ENCODE peak calls at places on chromosome 15, in eight cellular contexts. D is psoas muscle, G is WERI-Rb-1, N is choroid plexus epithelial cell, Y is fibroblast of lung, X is astrocyte of the cerebellum, I is sigmoid colon, R is K562. C is an unnamed sample.

GRCh38 chr15:71691700-71692417 is 118.5 kb upstream of the NR2E3 start:
- DNase-seq in D (no peak), G (no peak), N (peak), Y (peak), X (peak), I (no peak), R (no peak), C (peak)

GRCh38 chr15:82548700-82549099 is 8.4 kb upstream of the RPS17 start:
- DNase-seq in D (no peak), G (no peak), N (peak), Y (no peak), X (no peak), I (no peak), R (no peak), C (no peak)

GRCh38 chr15:69757186-69757585 is 304.6 kb downstream of the RPLP1 start:
- DNase-seq in D (no peak), G (no peak), N (no peak), Y (no peak), X (no peak), I (no peak), R (no peak), C (no peak)

GRCh38 chr15:40100947-40101905 is 7.5 kb downstream of the BMF start:
- DNase-seq in D (no peak), G (no peak), N (no peak), Y (no peak), X (no peak), I (peak), R (no peak), C (no peak)

GRCh38 chr15:74403981-74404563 is 29.7 kb downstream of the SEMA7A start:
- DNase-seq in D (no peak), G (no peak), N (no peak), Y (no peak), X (no peak), I (no peak), R (no peak), C (no peak)

GRCh38 chr15:70643783-70644125 is 119.6 kb downstream of the UACA start:
- DNase-seq in D (no peak), G (no peak), N (peak), Y (peak), X (no peak), I (no peak), R (no peak), C (no peak)

GRCh38 chr15:35725353-35725752 is 179.4 kb upstream of the DPH6 start:
- DNase-seq in D (no peak), G (no peak), N (peak), Y (peak), X (no peak), I (no peak), R (no peak), C (no peak)

GRCh38 chr15:36863551-36863950 is 236.8 kb downstream of the MEIS2 start:
- DNase-seq in D (no peak), G (no peak), N (no peak), Y (peak), X (no peak), I (no peak), R (no peak), C (no peak)

GRCh38 chr15:66139816-66140215 is 113.7 kb downstream of the MEGF11 start:
- DNase-seq in D (no peak), G (no peak), N (no peak), Y (no peak), X (no peak), I (no peak), R (no peak), C (no peak)

GRCh38 chr15:92304239-92304975 is 89.3 kb upstream of the ST8SIA2 start:
- DNase-seq in D (no peak), G (no peak), N (no peak), Y (no peak), X (no peak), I (no peak), R (no peak), C (no peak)

GRCh38 chr15:92305342-92305741 is 88.3 kb upstream of the ST8SIA2 start:
- DNase-seq in D (no peak), G (no peak), N (no peak), Y (no peak), X (no peak), I (no peak), R (no peak), C (no peak)

GRCh38 chr15:92306662-92307061 is 87.0 kb upstream of the ST8SIA2 start:
- DNase-seq in D (no peak), G (peak), N (no peak), Y (no peak), X (no peak), I (no peak), R (no peak), C (no peak)
- TF ChIP-seq CTCF in D (no peak), G (peak), N (no peak), Y (no peak), X (peak), I (no peak), R (peak), C (no peak)

DNA sequence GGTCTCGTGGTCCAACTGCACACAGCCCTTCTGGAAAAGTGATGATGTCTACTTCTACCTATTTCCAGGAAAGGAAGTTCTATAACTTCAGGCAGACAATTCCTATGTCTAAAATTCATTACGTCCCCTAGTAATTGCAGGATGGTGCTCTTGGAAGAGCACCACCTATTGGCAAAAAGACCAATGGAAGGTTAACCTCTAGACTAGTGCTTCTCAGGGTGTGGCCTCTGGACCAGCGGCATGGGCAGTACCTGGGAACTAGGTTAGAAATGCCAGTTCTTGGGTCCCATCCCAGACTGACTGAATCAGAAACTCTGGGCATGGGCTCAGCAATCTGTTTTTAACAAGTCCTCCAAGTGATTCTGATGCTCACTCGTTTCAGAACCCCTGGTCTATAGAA is 258.3 kb upstream of the ICE2 start:
- DNase-seq in D (no peak), G (no peak), N (no peak), Y (no peak), X (no peak), I (no peak), R (peak), C (no peak)
- TF ChIP-seq CTCF in D (no peak), G (peak), N (peak), Y (no peak), X (no peak), I (no peak), R (no peak), C (no peak)

GRCh38 chr15:85330941-85331588 is 49.3 kb upstream of the AKAP13 start:
- DNase-seq in D (peak), G (peak), N (peak), Y (peak), X (peak), I (peak), R (peak), C (peak)
- TF ChIP-seq CTCF in D (peak), G (peak), N (peak), Y (peak), X (peak), I (peak), R (peak), C (peak)

GRCh38 chr15:32857732-32858131 is 139.9 kb downstream of the GREM1 start:
- DNase-seq in D (no peak), G (no peak), N (no peak), Y (no peak), X (no peak), I (no peak), R (no peak), C (no peak)

GRCh38 chr15:32852771-32853170 is 135.0 kb downstream of the GREM1 start:
- DNase-seq in D (no peak), G (no peak), N (peak), Y (no peak), X (no peak), I (no peak), R (no peak), C (no peak)

GRCh38 chr15:32856753-32857152 is 138.9 kb downstream of the GREM1 start:
- DNase-seq in D (no peak), G (no peak), N (peak), Y (no peak), X (peak), I (no peak), R (no peak), C (no peak)

GRCh38 chr15:32853667-32854066 is 135.9 kb downstream of the GREM1 start:
- DNase-seq in D (no peak), G (no peak), N (peak), Y (no peak), X (no peak), I (no peak), R (no peak), C (no peak)

DNA sequence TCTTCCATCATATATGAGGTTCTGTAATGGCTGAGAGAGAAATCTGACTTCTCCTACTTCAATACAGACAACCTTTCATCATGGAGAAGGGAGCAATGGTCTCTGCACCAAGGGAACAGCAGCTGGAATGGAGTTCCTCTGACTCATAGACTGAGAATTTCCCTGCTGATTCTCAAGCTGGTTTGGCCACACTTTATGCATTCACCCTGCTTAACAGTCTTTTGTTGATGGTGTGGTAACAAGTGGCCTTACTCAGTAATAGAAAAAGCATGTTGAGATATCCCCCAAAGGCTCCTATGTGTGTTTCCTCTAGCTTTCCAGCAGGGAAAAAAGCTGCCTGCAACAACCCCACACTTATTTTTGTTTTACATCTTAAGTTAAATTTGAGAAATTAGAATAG is 138.1 kb downstream of the GREM1 start:
- DNase-seq in D (no peak), G (no peak), N (peak), Y (peak), X (peak), I (no peak), R (no peak), C (peak)
- TF ChIP-seq CTCF in D (no peak), G (no peak), N (peak), Y (no peak), X (peak), I (no peak), R (no peak), C (no peak)

GRCh38 chr15:63826513-63826912 is 7.2 kb downstream of the HERC1 start:
- DNase-seq in D (no peak), G (no peak), N (peak), Y (peak), X (peak), I (no peak), R (no peak), C (no peak)
- TF ChIP-seq CTCF in D (peak), G (peak), N (peak), Y (no peak), X (peak), I (no peak), R (peak), C (no peak)

DNA sequence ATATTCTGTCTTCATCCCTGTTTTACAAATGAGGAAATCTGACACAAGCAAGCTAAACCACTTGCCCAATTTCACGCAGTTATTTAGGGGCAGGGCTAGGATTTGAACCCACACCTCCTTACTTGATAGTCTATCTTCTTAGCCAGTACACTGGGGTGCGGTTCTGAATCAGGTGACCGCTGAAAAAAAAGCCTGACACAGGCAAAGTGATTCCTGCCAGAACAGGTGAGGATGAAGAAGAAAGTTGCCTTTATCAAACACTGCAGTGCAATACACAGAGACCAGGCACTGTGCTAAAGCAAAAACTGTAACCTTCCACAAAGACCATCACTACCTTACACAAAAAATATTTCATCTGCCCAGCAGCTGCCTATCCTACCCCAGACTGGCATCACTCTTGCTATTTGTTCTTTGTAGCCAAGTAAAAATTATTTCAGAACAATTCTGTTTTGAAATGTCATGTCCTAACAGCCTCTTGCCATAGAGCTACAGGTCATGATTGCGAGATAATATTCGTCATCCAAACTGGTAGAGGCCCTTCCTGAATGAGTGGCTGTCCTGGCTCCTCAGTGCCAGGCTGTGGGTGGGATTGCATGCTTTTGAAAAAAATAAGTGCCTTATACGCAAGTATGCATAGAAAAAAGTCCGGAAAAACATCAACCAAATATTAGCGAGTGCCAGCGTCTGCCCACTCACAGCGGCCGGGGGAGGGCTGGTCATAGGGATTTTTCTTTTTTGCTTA is 142.3 kb upstream of the TPM1 start:
- DNase-seq in D (no peak), G (no peak), N (no peak), Y (no peak), X (no peak), I (no peak), R (no peak), C (no peak)
- TF ChIP-seq CTCF in D (no peak), G (no peak), N (no peak), Y (no peak), X (no peak), I (no peak), R (no peak), C (no peak)

GRCh38 chr15:60135961-60136360 is 131.8 kb downstream of the FOXB1 start:
- DNase-seq in D (no peak), G (no peak), N (no peak), Y (no peak), X (no peak), I (no peak), R (no peak), C (no peak)

GRCh38 chr15:60130811-60131210 is 126.7 kb downstream of the FOXB1 start:
- DNase-seq in D (no peak), G (no peak), N (no peak), Y (no peak), X (no peak), I (no peak), R (no peak), C (no peak)

GRCh38 chr15:60138397-60138968 is 134.4 kb downstream of the FOXB1 start:
- DNase-seq in D (no peak), G (no peak), N (no peak), Y (no peak), X (no peak), I (no peak), R (no peak), C (no peak)

GRCh38 chr15:60137711-60138396 is 133.7 kb downstream of the FOXB1 start:
- DNase-seq in D (no peak), G (no peak), N (peak), Y (no peak), X (peak), I (no peak), R (no peak), C (no peak)

DNA sequence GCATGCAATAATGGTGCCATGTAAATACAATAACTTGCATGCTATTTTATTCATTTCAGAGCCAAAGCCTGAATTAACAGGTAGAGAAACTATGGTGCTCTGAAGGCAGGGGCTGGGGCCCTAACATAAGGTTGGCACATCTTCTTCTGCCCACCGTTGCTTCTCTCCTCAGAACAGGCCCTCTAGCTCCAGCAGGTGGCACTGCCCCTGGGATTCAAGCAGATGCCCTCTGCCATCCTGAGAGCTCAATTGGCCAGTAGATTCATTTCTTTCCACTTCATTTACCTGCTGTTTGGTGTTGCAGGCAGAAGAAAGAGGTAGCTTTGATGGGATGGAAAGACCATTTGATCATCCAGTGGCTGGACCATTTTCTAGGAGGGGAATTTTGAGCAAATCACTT is 130.5 kb downstream of the FOXB1 start:
- DNase-seq in D (no peak), G (no peak), N (no peak), Y (no peak), X (no peak), I (no peak), R (no peak), C (no peak)
- TF ChIP-seq CTCF in D (no peak), G (peak), N (peak), Y (no peak), X (no peak), I (no peak), R (no peak), C (peak)

GRCh38 chr15:44550256-44550655 is 13.3 kb downstream of the EIF3J start:
- DNase-seq in D (no peak), G (no peak), N (peak), Y (peak), X (peak), I (no peak), R (no peak), C (no peak)

GRCh38 chr15:44541282-44541958 is 4.5 kb downstream of the EIF3J start:
- DNase-seq in D (no peak), G (no peak), N (peak), Y (peak), X (peak), I (no peak), R (no peak), C (peak)

GRCh38 chr15:44550734-44551133 is 13.8 kb downstream of the EIF3J start:
- DNase-seq in D (no peak), G (no peak), N (no peak), Y (no peak), X (no peak), I (no peak), R (no peak), C (no peak)

DNA sequence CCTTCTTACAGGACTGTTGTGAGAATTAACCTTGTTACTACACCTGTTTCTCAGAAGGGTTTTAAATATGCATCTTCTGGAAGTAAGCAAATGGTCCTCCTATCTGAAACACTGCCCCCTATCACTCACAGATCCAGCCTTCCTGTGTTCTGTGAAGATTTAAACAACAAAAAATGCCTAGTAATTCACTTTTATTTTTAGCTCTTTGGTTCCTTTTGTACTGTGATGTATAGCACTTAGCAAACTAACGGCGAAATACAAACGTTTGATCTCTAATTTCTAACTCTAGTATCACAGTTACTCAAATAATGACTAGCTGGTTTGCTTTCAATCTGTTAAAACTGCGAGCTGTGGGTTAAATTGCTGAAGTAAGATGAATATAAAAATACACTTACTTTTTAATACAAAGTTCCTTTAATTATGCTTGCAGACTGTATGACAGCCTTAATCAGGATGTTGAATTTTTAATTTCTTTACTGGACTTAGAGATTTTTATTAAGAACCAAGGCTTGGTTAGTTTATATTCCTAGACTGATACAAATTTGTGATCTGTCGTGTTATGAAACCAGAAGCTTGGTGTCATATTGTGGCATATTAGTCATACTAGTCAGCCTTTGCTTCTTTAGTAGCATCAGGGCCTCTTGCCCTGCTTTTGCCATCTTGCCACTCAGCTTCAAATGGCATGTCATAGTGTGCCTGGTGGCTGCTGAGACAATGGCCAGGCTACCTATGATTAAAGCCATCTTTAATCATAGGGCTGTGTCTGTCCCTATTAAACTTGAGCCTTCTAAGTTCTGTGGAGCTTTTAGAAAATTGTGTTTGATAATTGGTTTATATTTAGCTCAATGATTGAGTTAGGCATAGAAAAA is 9.2 kb downstream of the EIF3J start:
- DNase-seq in D (peak), G (no peak), N (peak), Y (peak), X (no peak), I (no peak), R (no peak), C (no peak)
- TF ChIP-seq CTCF in D (peak), G (peak), N (peak), Y (peak), X (peak), I (no peak), R (no peak), C (peak)